ENCODE peak calls at places on chromosomes 6 and 20, in four cellular contexts. One of them, this sample, is unnamed.

GRCh38 chr6:158799051-158799792 is 19.9 kb downstream of the EZR start:
- DNase-seq in suprapubic skin: no peak
- DNase-seq in H9: no peak
- DNase-seq in OCI-LY7: peak
- DNase-seq in this sample: no peak

GRCh38 chr6:5080574-5080973 is 4.6 kb upstream of the PPP1R3G start:
- DNase-seq in suprapubic skin: no peak
- DNase-seq in H9: no peak
- DNase-seq in OCI-LY7: no peak
- DNase-seq in this sample: no peak

GRCh38 chr6:116280161-116280959 is 630 bp upstream of the TSPYL1 start:
- DNase-seq in suprapubic skin: no peak
- DNase-seq in H9: no peak
- DNase-seq in OCI-LY7: peak
- DNase-seq in this sample: no peak

GRCh38 chr20:38050691-38051090 is 17.1 kb downstream of the RPRD1B start:
- DNase-seq in suprapubic skin: no peak
- DNase-seq in H9: no peak
- DNase-seq in OCI-LY7: no peak
- DNase-seq in this sample: no peak

GRCh38 chr20:48489656-48490055 is 338.1 kb downstream of the PREX1 start:
- DNase-seq in suprapubic skin: no peak
- DNase-seq in H9: no peak
- DNase-seq in OCI-LY7: no peak
- DNase-seq in this sample: no peak

GRCh38 chr20:23452776-23453175 is at the start of gene CST11:
- DNase-seq in suprapubic skin: no peak
- DNase-seq in H9: no peak
- DNase-seq in OCI-LY7: no peak
- DNase-seq in this sample: no peak

GRCh38 chr6:136244061-136244616 is 6.0 kb downstream of the MTFR2 start:
- DNase-seq in suprapubic skin: no peak
- DNase-seq in H9: no peak
- DNase-seq in OCI-LY7: no peak
- DNase-seq in this sample: no peak

GRCh38 chr6:109446072-109446471 is 5.5 kb downstream of the SMPD2 start:
- DNase-seq in suprapubic skin: no peak
- DNase-seq in H9: no peak
- DNase-seq in OCI-LY7: no peak
- DNase-seq in this sample: no peak

GRCh38 chr6:4319992-4320683 is 184.8 kb upstream of the ECI2 start:
- DNase-seq in suprapubic skin: no peak
- DNase-seq in H9: no peak
- DNase-seq in OCI-LY7: no peak
- DNase-seq in this sample: no peak

GRCh38 chr20:25309395-25310267 is 61.7 kb downstream of the PYGB start:
- DNase-seq in suprapubic skin: peak
- DNase-seq in H9: no peak
- DNase-seq in OCI-LY7: no peak
- DNase-seq in this sample: no peak

GRCh38 chr6:159017757-159018559 is 18.0 kb upstream of the RSPH3 start:
- DNase-seq in suprapubic skin: no peak
- DNase-seq in H9: no peak
- DNase-seq in OCI-LY7: no peak
- DNase-seq in this sample: no peak

GRCh38 chr6:37134622-37135191 is 35.2 kb upstream of the PIM1 start:
- DNase-seq in suprapubic skin: peak
- DNase-seq in H9: no peak
- DNase-seq in OCI-LY7: no peak
- DNase-seq in this sample: peak

GRCh38 chr6:163536770-163537169 is 122.3 kb downstream of the QKI start:
- DNase-seq in suprapubic skin: no peak
- DNase-seq in H9: no peak
- DNase-seq in OCI-LY7: no peak
- DNase-seq in this sample: no peak

GRCh38 chr20:38658879-38659612 is 57.4 kb downstream of the ARHGAP40 start:
- DNase-seq in suprapubic skin: no peak
- DNase-seq in H9: peak
- DNase-seq in OCI-LY7: peak
- DNase-seq in this sample: peak

GRCh38 chr20:32062776-32063170 is 10.7 kb downstream of the HCK start:
- DNase-seq in suprapubic skin: no peak
- DNase-seq in H9: no peak
- DNase-seq in OCI-LY7: no peak
- DNase-seq in this sample: peak

GRCh38 chr6:148193063-148193680 is 149.5 kb upstream of the SASH1 start:
- DNase-seq in suprapubic skin: no peak
- DNase-seq in H9: no peak
- DNase-seq in OCI-LY7: no peak
- DNase-seq in this sample: no peak

GRCh38 chr20:38890497-38890818 is 35.8 kb upstream of the FAM83D start:
- DNase-seq in suprapubic skin: no peak
- DNase-seq in H9: no peak
- DNase-seq in OCI-LY7: no peak
- DNase-seq in this sample: peak

GRCh38 chr6:159168536-159169192 is 536 bp upstream of the FNDC1 start:
- DNase-seq in suprapubic skin: peak
- DNase-seq in H9: peak
- DNase-seq in OCI-LY7: no peak
- DNase-seq in this sample: no peak

GRCh38 chr6:17431581-17431980 is 38.2 kb downstream of the CAP2 start:
- DNase-seq in suprapubic skin: no peak
- DNase-seq in H9: no peak
- DNase-seq in OCI-LY7: no peak
- DNase-seq in this sample: no peak

GRCh38 chr6:92433911-92434310 is 985.4 kb downstream of the EPHA7 start:
- DNase-seq in suprapubic skin: no peak
- DNase-seq in H9: no peak
- DNase-seq in OCI-LY7: no peak
- DNase-seq in this sample: no peak

GRCh38 chr6:138211048-138211581 is 7.2 kb downstream of the PBOV1 start:
- DNase-seq in suprapubic skin: no peak
- DNase-seq in H9: no peak
- DNase-seq in OCI-LY7: no peak
- DNase-seq in this sample: no peak

GRCh38 chr20:4519530-4519929 is 202.2 kb upstream of the PRND start:
- DNase-seq in suprapubic skin: no peak
- DNase-seq in H9: peak
- DNase-seq in OCI-LY7: no peak
- DNase-seq in this sample: peak

GRCh38 chr6:109125504-109125903 is 30.2 kb downstream of the CEP57L1 start:
- DNase-seq in suprapubic skin: no peak
- DNase-seq in H9: no peak
- DNase-seq in OCI-LY7: no peak
- DNase-seq in this sample: no peak

GRCh38 chr6:52233975-52234823 is 10.1 kb downstream of the IL17F start:
- DNase-seq in suprapubic skin: no peak
- DNase-seq in H9: peak
- DNase-seq in OCI-LY7: peak
- DNase-seq in this sample: peak

GRCh38 chr6:71405416-71405815 is 116.8 kb downstream of the OGFRL1 start:
- DNase-seq in suprapubic skin: no peak
- DNase-seq in H9: no peak
- DNase-seq in OCI-LY7: no peak
- DNase-seq in this sample: no peak

GRCh38 chr6:157021267-157022021 is 244.3 kb downstream of the ARID1B start:
- DNase-seq in suprapubic skin: peak
- DNase-seq in H9: peak
- DNase-seq in OCI-LY7: peak
- DNase-seq in this sample: peak

GRCh38 chr6:151805286-151805840 is 2.1 kb upstream of the ESR1 start:
- DNase-seq in suprapubic skin: no peak
- DNase-seq in H9: peak
- DNase-seq in OCI-LY7: no peak
- DNase-seq in this sample: no peak

GRCh38 chr6:47687432-47687831 is 10.9 kb upstream of the ADGRF4 start:
- DNase-seq in suprapubic skin: no peak
- DNase-seq in H9: no peak
- DNase-seq in OCI-LY7: no peak
- DNase-seq in this sample: no peak

GRCh38 chr20:24895898-24896658 is 53.0 kb upstream of the CST7 start:
- DNase-seq in suprapubic skin: no peak
- DNase-seq in H9: no peak
- DNase-seq in OCI-LY7: no peak
- DNase-seq in this sample: no peak

GRCh38 chr6:33427585-33428218 is 7.8 kb downstream of the SYNGAP1 start:
- DNase-seq in suprapubic skin: peak
- DNase-seq in H9: peak
- DNase-seq in OCI-LY7: peak
- DNase-seq in this sample: peak

GRCh38 chr6:106974337-106974998 is at the start of gene CD24:
- DNase-seq in suprapubic skin: peak
- DNase-seq in H9: peak
- DNase-seq in OCI-LY7: peak
- DNase-seq in this sample: peak

GRCh38 chr6:45763281-45763680 is 252.4 kb downstream of the CLIC5 start:
- DNase-seq in suprapubic skin: no peak
- DNase-seq in H9: no peak
- DNase-seq in OCI-LY7: no peak
- DNase-seq in this sample: no peak

GRCh38 chr20:38434310-38434741 is 802 bp downstream of the SNHG17 start:
- DNase-seq in suprapubic skin: no peak
- DNase-seq in H9: no peak
- DNase-seq in OCI-LY7: peak
- DNase-seq in this sample: peak

GRCh38 chr6:7673063-7673536 is 52.8 kb upstream of the BMP6 start:
- DNase-seq in suprapubic skin: peak
- DNase-seq in H9: peak
- DNase-seq in OCI-LY7: no peak
- DNase-seq in this sample: peak

GRCh38 chr6:28695671-28696537 is 170.2 kb downstream of the GPX5 start:
- DNase-seq in suprapubic skin: no peak
- DNase-seq in H9: no peak
- DNase-seq in OCI-LY7: no peak
- DNase-seq in this sample: no peak

GRCh38 chr20:44247676-44248419 is 740 bp downstream of the GDAP1L1 start:
- DNase-seq in suprapubic skin: no peak
- DNase-seq in H9: peak
- DNase-seq in OCI-LY7: no peak
- DNase-seq in this sample: peak
- TF ChIP-seq CTCF in suprapubic skin: no peak
- TF ChIP-seq CTCF in H9: peak
- TF ChIP-seq CTCF in OCI-LY7: peak
- TF ChIP-seq CTCF in this sample: peak

GRCh38 chr20:30910937-30911725 is 346.3 kb upstream of the DEFB115 start:
- DNase-seq in suprapubic skin: peak
- DNase-seq in H9: no peak
- DNase-seq in OCI-LY7: no peak
- DNase-seq in this sample: no peak

DNA sequence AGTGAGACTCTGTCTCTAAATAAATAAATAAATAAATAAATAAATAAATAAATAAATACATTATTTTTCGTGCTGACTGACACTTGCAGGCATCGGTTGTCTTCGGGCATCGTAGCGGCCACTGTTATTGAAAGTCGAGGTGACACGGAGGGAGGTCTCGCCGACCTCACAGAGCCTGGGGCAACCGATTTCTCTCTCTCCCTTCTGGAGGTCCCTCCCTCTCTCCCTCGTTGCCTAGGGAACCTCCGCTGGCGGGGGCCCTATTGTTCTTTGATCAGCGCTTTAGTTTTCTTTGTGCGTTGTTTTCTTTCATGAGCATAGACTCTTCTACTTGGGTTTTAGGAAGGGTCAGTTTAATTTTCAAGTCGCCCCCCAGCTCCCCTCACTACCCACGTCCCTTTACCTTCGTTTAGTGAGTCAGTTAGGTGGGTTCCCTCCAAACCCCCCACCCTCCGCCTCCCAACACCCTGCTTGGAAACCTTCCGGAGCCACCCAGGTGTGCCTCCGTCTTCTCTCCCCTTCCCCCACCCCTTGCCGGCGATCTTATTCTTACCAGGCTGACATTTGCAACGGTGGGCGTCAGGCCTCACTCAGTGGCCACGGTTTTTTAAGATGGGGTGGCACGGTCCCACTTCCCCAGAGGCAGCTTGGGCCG is 345.3 kb upstream of the DEFB115 start:
- DNase-seq in suprapubic skin: peak
- DNase-seq in H9: peak
- DNase-seq in OCI-LY7: no peak
- DNase-seq in this sample: no peak
- TF ChIP-seq CTCF in suprapubic skin: no peak
- TF ChIP-seq CTCF in H9: no peak
- TF ChIP-seq CTCF in OCI-LY7: no peak
- TF ChIP-seq CTCF in this sample: no peak

DNA sequence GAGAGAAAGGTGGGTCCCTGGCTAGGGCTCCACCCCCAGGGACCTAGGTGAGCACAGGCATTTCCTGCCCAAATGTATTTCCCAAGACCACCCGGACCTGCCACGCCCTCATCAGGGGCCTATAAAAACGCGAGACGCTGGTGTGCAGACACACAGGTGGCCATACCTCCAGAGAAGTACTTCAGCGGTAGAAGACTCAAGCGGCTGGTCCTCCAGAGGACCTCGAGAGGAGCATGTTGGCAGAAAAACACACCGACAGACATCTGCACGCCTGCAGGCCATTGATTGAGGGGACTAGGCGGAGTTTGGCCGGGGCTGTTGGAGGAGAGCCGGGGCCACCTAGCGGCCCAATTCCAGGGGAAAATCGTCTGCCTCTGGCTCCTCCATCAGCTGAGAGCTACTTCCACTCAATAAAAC is 695.8 kb upstream of the MMS22L start:
- DNase-seq in suprapubic skin: no peak
- DNase-seq in H9: peak
- DNase-seq in OCI-LY7: no peak
- DNase-seq in this sample: no peak
- TF ChIP-seq CTCF in suprapubic skin: no peak
- TF ChIP-seq CTCF in H9: peak
- TF ChIP-seq CTCF in OCI-LY7: no peak
- TF ChIP-seq CTCF in this sample: no peak

DNA sequence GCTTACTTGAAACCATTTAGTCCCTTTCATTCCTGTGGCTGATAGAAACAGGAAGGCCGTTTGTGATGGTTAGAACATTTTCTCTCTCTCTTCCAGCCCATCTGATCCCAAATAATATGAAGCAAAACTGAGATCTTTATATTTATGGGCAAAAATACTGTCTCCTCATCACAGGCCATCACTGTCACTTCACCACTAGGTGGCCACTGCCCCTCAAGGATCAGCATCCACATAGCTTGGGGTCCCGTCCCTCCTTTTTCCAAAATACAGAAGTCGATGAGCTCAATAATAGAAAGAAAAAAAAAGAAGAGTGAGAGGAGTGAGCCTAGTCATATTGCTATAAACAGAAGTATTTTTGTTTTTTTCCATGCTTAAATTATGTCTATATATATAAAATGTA is 46.4 kb upstream of the LAMP5 start:
- DNase-seq in suprapubic skin: no peak
- DNase-seq in H9: peak
- DNase-seq in OCI-LY7: peak
- DNase-seq in this sample: no peak
- TF ChIP-seq CTCF in suprapubic skin: no peak
- TF ChIP-seq CTCF in H9: peak
- TF ChIP-seq CTCF in OCI-LY7: peak
- TF ChIP-seq CTCF in this sample: peak

This sample was measured in activated CD8-positive, alpha-beta T cell treated with anti-CD3 and anti-CD28 coated beads for 36 hours.